ENCODE peak calls at places on chromosome 21, in eight cellular contexts. E, C, U, I, H, L, N and F are unnamed samples.

GRCh38 chr21:16534408-16535099 is 804.8 kb downstream of the USP25 start:
- DNase-seq in C (no peak), N (peak; percentile 35), U (peak; percentile 76), I (no peak), H (peak; percentile 67), E (no peak), L (peak; percentile 90), F (peak; percentile 97)

GRCh38 chr21:21137986-21138385 is 139.8 kb downstream of the NCAM2 start:
- DNase-seq in E (no peak), L (no peak), N (no peak), I (no peak), H (no peak), C (no peak), U (no peak), F (peak; percentile 60)

GRCh38 chr21:45888361-45889009 is 93.1 kb upstream of the COL6A1 start:
- DNase-seq in I (no peak), U (peak; percentile 72), L (no peak), E (no peak), H (no peak), C (no peak), N (no peak), F (no peak)

GRCh38 chr21:46633561-46633960 is 1.9 kb upstream of the PRMT2 start:
- DNase-seq in L (no peak), N (no peak), E (no peak), C (no peak), H (no peak), U (no peak), I (no peak), F (no peak)

GRCh38 chr21:17763286-17764037 is 55.7 kb downstream of the C21orf91 start:
- DNase-seq in C (no peak), I (no peak), N (peak; percentile 24), H (no peak), L (no peak), E (no peak), U (no peak), F (no peak)

GRCh38 chr21:41402231-41402630 is 23.8 kb upstream of the MX1 start:
- DNase-seq in U (no peak), E (no peak), N (no peak), H (no peak), I (no peak), L (no peak), C (no peak), F (no peak)

GRCh38 chr21:15775981-15776380 is 46.2 kb downstream of the USP25 start:
- DNase-seq in L (no peak), I (no peak), C (no peak), U (no peak), H (no peak), E (no peak), N (peak; percentile 82), F (peak; percentile 87)

GRCh38 chr21:14712121-14712520 is 166.0 kb upstream of the SAMSN1 start:
- DNase-seq in N (peak; percentile 52), L (no peak), H (no peak), E (no peak), U (no peak), C (no peak), I (no peak), F (no peak)

GRCh38 chr21:14889080-14889805 is 175.6 kb downstream of the NRIP1 start:
- DNase-seq in H (no peak), N (peak; percentile 69), U (no peak), C (no peak), L (no peak), E (no peak), I (no peak), F (peak; percentile 89)

GRCh38 chr21:45269861-45270260 is 17.8 kb downstream of the POFUT2 start:
- DNase-seq in U (peak; percentile 43), N (no peak), E (no peak), L (no peak), H (no peak), C (no peak), I (no peak), F (no peak)

GRCh38 chr21:28828981-28829380 is 163.7 kb downstream of the LTN1 start:
- DNase-seq in C (no peak), N (no peak), E (no peak), U (no peak), L (no peak), H (no peak), I (no peak), F (no peak)

GRCh38 chr21:46152939-46153258 is 2.5 kb downstream of the FTCD start:
- DNase-seq in L (no peak), U (no peak), C (no peak), E (no peak), H (no peak), N (no peak), I (no peak), F (no peak)

GRCh38 chr21:16551101-16551695 is 821.4 kb downstream of the USP25 start:
- DNase-seq in C (no peak), L (no peak), U (no peak), N (peak; percentile 49), I (peak; percentile 25), E (no peak), H (no peak), F (no peak)

GRCh38 chr21:45166931-45167330 is 92.6 kb downstream of the ADARB1 start:
- DNase-seq in U (no peak), E (no peak), I (no peak), H (no peak), N (no peak), C (no peak), L (no peak), F (no peak)

GRCh38 chr21:45537111-45537745 is 5.0 kb downstream of the SLC19A1 start:
- DNase-seq in I (no peak), H (peak; percentile 10), E (no peak), U (peak; percentile 75), C (no peak), L (no peak), N (no peak), F (no peak)

GRCh38 chr21:15826147-15826780 is 96.5 kb downstream of the USP25 start:
- DNase-seq in E (no peak), C (peak; percentile 26), U (no peak), H (no peak), L (no peak), I (peak; percentile 81), N (peak; percentile 66), F (peak; percentile 60)

GRCh38 chr21:28641731-28642130 is 350.9 kb downstream of the LTN1 start:
- DNase-seq in C (no peak), U (no peak), L (no peak), I (no peak), E (no peak), H (no peak), N (no peak), F (no peak)

GRCh38 chr21:41168391-41169257 is 664 bp downstream of the BACE2 start:
- DNase-seq in E (no peak), I (peak; percentile 65), C (peak; percentile 27), N (peak; percentile 53), U (peak; percentile 88), L (peak; percentile 82), H (peak; percentile 38), F (peak; percentile 64)

GRCh38 chr21:27528697-27529096 is 561.8 kb upstream of the ADAMTS5 start:
- DNase-seq in E (no peak), C (no peak), L (no peak), U (no peak), I (no peak), H (no peak), N (no peak), F (no peak)

GRCh38 chr21:45169682-45170081 is 95.3 kb downstream of the ADARB1 start:
- DNase-seq in C (no peak), N (no peak), L (no peak), H (no peak), E (no peak), I (no peak), U (no peak), F (no peak)

GRCh38 chr21:9837946-9838801 is 683.2 kb upstream of the TPTE start:
- DNase-seq in I (no peak), E (no peak), L (no peak), H (no peak), C (no peak), N (no peak), U (peak; percentile 81), F (no peak)

GRCh38 chr21:34073749-34074282 is 438 bp downstream of the MRPS6 start:
- DNase-seq in I (peak; percentile 42), L (no peak), E (no peak), U (peak; percentile 77), C (peak; percentile 56), H (no peak), N (no peak), F (peak; percentile 41)

GRCh38 chr21:33368576-33368975 is 34.6 kb upstream of the IFNGR2 start:
- DNase-seq in U (no peak), E (no peak), L (no peak), H (no peak), C (no peak), N (no peak), I (no peak), F (no peak)

DNA sequence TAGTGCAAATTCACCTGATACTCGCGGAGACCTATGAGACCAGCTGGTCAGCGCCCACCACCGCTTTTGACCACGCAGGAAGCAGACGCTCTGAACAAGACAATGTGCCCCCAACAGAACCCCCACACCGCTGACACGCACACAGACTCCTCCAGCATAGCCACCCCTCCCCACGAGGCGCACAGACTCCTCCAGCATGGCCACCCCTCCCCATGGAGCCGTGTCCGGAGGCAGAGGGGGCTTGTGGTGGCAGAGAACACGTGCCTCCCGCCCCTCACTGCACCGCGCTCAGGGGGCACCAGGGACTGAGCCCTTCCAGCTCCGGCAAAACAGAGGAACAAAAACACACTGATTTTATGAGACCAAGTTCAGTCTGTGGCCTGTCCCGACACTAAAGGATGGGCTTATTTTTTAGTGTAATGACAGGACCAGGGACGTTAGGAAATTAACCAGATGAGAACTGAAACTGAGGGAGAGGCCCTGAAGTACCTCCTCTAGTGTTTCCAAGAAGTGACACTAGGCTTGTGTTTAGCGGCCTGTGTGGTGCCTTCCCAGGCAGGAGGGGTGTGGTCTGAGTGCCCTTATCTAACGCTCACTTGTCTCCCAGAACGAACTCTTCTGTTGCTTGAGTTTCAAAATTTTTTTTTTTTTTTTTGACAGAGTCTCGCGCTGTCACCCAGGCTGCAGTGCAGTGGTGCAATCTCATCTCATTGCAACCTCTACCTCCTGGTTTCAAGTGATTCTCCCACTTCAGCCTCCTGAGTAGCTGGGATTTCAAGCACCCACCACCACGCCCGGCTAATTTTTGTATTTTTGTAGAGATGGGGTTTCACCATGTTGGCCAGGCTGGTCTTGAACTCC is 10.0 kb upstream of the AGPAT3 start:
- DNase-seq in E (no peak), H (no peak), C (peak; percentile 49), I (no peak), U (no peak), N (no peak), L (no peak), F (peak; percentile 19)
- H3K4me3 ChIP-seq in E (no peak overlapping the region), H (no peak overlapping the region), C (no peak overlapping the region), I (no peak overlapping the region), U (no peak overlapping the region), N (no peak overlapping the region), L (no peak overlapping the region), F (no peak overlapping the region)

GRCh38 chr21:38312822-38313221 is 56.0 kb downstream of the KCNJ15 start:
- DNase-seq in H (no peak), C (no peak), U (no peak), E (no peak), N (no peak), I (no peak), L (no peak), F (no peak)
- TF ChIP-seq CTCF in H (no peak), C (no peak), U (no peak), E (no peak), N (no peak), I (no peak), L (no peak), F (no peak)

GRCh38 chr21:42405064-42406059 is 1.7 kb downstream of the UBASH3A start:
- DNase-seq in I (no peak), C (no peak), N (no peak), H (no peak), L (no peak), E (no peak), U (no peak), F (no peak)
- H3K4me3 ChIP-seq in I (no peak overlapping the region), C (no peak overlapping the region), N (no peak overlapping the region), H (no peak overlapping the region), L (no peak overlapping the region), E (no peak overlapping the region), U (no peak overlapping the region), F (no peak overlapping the region)

GRCh38 chr21:25283720-25284119 is 323.6 kb downstream of the MRPL39 start:
- DNase-seq in I (peak; percentile 84), H (no peak), E (no peak), U (no peak), C (peak; percentile 59), L (no peak), N (no peak), F (peak; percentile 71)
- TF ChIP-seq CTCF in I (peak; percentile 62), H (no peak), E (peak; percentile 54), U (peak; percentile 25), C (peak; percentile 56), L (no peak), N (no peak), F (peak; percentile 53)